ENCODE peak calls at places on chromosomes 2 and 18, in six cellular contexts. G is CD8-positive, alpha-beta T cell; U is left lung; F is heart right ventricle; X is prostate gland; W is PC-9. Y is an unnamed sample. For H3K4me1, the result is how much of the 10 kb centered on the place peaks cover.

GRCh38 chr18:36454258-36454657 is 156.7 kb downstream of the FHOD3 start:
- DNase-seq in G (no peak), U (no peak), F (no peak), X (no peak), W (peak), Y (no peak)

GRCh38 chr2:105873721-105874120 is 129.0 kb downstream of the NCK2 start:
- DNase-seq in G (peak), U (peak), F (no peak), X (no peak), W (no peak), Y (no peak)

GRCh38 chr2:30265441-30266015 is 34.2 kb downstream of the LBH start:
- DNase-seq in G (no peak), U (no peak), F (no peak), X (no peak), W (no peak), Y (no peak)

GRCh38 chr2:1140389-1141003 is 189.8 kb downstream of the SNTG2 start:
- DNase-seq in G (peak), U (no peak), F (no peak), X (no peak), W (no peak), Y (no peak)

GRCh38 chr2:64794426-64794995 is 140.8 kb upstream of the SERTAD2 start:
- DNase-seq in G (no peak), U (no peak), F (no peak), X (no peak), W (no peak), Y (no peak)

GRCh38 chr2:15073639-15074038 is 441.1 kb downstream of the LRATD1 start:
- DNase-seq in G (no peak), U (no peak), F (no peak), X (no peak), W (no peak), Y (no peak)

GRCh38 chr18:48813833-48814489 is 136.8 kb downstream of the SMAD7 start:
- DNase-seq in G (peak), U (peak), F (no peak), X (no peak), W (no peak), Y (peak)

GRCh38 chr2:12684471-12684936 is 32.2 kb upstream of the TRIB2 start:
- DNase-seq in G (no peak), U (no peak), F (no peak), X (peak), W (peak), Y (no peak)

GRCh38 chr2:148993336-148993735 is 45.2 kb upstream of the LYPD6B start:
- DNase-seq in G (no peak), U (no peak), F (no peak), X (no peak), W (no peak), Y (no peak)

GRCh38 chr2:237696471-237696870 is 69.1 kb downstream of the LRRFIP1 start:
- DNase-seq in G (peak), U (no peak), F (no peak), X (no peak), W (no peak), Y (no peak)
- H3K4me1 ChIP-seq in G (half or more), U (half or more), F (half or more), X (half or more), W (under half), Y (half or more)

GRCh38 chr2:200767111-200767885 is 44.4 kb upstream of the BZW1 start:
- DNase-seq in G (no peak), U (no peak), F (no peak), X (no peak), W (no peak), Y (no peak)

GRCh38 chr2:200762127-200762526 is 49.6 kb upstream of the BZW1 start:
- DNase-seq in G (no peak), U (no peak), F (no peak), X (no peak), W (no peak), Y (no peak)

GRCh38 chr2:200763422-200763821 is 48.3 kb upstream of the BZW1 start:
- DNase-seq in G (no peak), U (no peak), F (no peak), X (no peak), W (peak), Y (no peak)

GRCh38 chr2:200765995-200766660 is 45.6 kb upstream of the BZW1 start:
- DNase-seq in G (no peak), U (no peak), F (peak), X (no peak), W (peak), Y (no peak)

GRCh38 chr2:200765139-200765951 is 46.4 kb upstream of the BZW1 start:
- DNase-seq in G (no peak), U (no peak), F (no peak), X (no peak), W (peak), Y (no peak)
- H3K27ac ChIP-seq in G (no peak), U (no peak), F (no peak), X (no peak), W (peak), Y (no peak)

DNA sequence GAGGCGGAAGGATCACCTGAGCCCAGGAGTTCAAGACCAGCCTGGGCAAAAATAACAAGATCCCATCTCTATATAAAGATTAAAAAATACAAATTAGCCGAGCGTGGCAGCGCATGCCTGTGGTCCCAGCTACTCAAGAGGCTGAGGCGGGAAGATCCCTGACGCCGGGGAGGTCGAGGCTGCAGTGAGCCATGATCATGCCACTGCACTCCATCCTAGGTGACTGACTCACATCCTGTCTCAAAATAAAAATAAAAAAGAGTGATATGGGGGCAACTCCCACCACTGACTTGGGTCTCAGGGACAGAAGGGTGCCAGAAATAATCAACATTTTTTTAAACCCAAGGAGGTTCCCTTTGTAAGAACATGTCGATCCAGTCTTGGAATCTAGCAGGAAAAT is 37.6 kb downstream of the ZNF516 start:
- DNase-seq in G (no peak), U (peak), F (no peak), X (no peak), W (no peak), Y (no peak)
- H3K4me1 ChIP-seq in G (under half), U (under half), F (under half), X (under half), W (under half), Y (under half)

GRCh38 chr2:216537366-216537765 is 38.7 kb downstream of the RPL37A start:
- DNase-seq in G (no peak), U (no peak), F (no peak), X (no peak), W (no peak), Y (no peak)
- H3K27ac ChIP-seq in G (no peak), U (no peak), F (peak), X (no peak), W (no peak), Y (no peak)

GRCh38 chr2:68741238-68741637 is 6.6 kb downstream of the ARHGAP25 start:
- DNase-seq in G (peak), U (no peak), F (no peak), X (no peak), W (no peak), Y (no peak)
- H3K4me1 ChIP-seq in G (half or more), U (under half), F (under half), X (under half), W (under half), Y (half or more)

GRCh38 chr18:22981274-22982133 is 48.4 kb downstream of the RBBP8 start:
- DNase-seq in G (no peak), U (no peak), F (no peak), X (no peak), W (no peak), Y (no peak)
- H3K27ac ChIP-seq in G (no peak), U (no peak), F (no peak), X (no peak), W (no peak), Y (no peak)